ENCODE peak calls at places on chromosomes 11 and 22, in ten cellular contexts. U, Z, X, S, J, Y, D, N, W and C are unnamed samples.
A peak's percentile ranks its signal among the peaks of the same experiment; 100 is the strongest.

GRCh38 chr22:50034126-50035081 is 21.8 kb upstream of the IL17REL start:
- DNase-seq in W (no peak), N (no peak), X (no peak), Y (no peak), Z (no peak), J (no peak), D (no peak), U (no peak), S (no peak), C (peak; percentile 41)

GRCh38 chr11:75195164-75195962 is 44.5 kb downstream of the SLCO2B1 start:
- DNase-seq in N (no peak), W (no peak), S (no peak), J (no peak), X (no peak), Y (no peak), D (no peak), U (no peak), Z (peak; percentile 40), C (peak; percentile 85)

GRCh38 chr11:127390465-127390864 is 389.9 kb upstream of the KIRREL3 start:
- DNase-seq in X (no peak), N (no peak), D (no peak), W (no peak), S (no peak), U (no peak), Y (no peak), J (no peak), Z (no peak), C (no peak)

GRCh38 chr11:14500181-14500651 is 605 bp upstream of the COPB1 start:
- DNase-seq in N (no peak), D (peak; percentile 61), Z (no peak), J (peak; percentile 23), X (no peak), W (peak; percentile 25), S (no peak), U (no peak), Y (peak; percentile 59), C (peak; percentile 77)

GRCh38 chr11:62387381-62387780 is 31.5 kb upstream of the SCGB1A1 start:
- DNase-seq in W (no peak), X (peak; percentile 1), S (no peak), N (no peak), Z (no peak), U (no peak), J (no peak), D (no peak), Y (no peak), C (no peak)

GRCh38 chr11:28756977-28757376 is 648.8 kb downstream of the METTL15 start:
- DNase-seq in Z (no peak), J (no peak), W (peak; percentile 41), Y (no peak), N (no peak), S (no peak), U (no peak), X (no peak), D (peak; percentile 59), C (no peak)

GRCh38 chr22:26325641-26326040 is 103.4 kb upstream of the ASPHD2 start:
- DNase-seq in W (no peak), S (no peak), N (no peak), U (no peak), J (no peak), D (no peak), X (no peak), Z (no peak), Y (no peak), C (no peak)

GRCh38 chr11:125923012-125923579 is 18.8 kb downstream of the DDX25 start:
- DNase-seq in J (peak; percentile 26), W (peak; percentile 18), U (peak; percentile 67), X (peak; percentile 71), Z (peak; percentile 26), D (peak; percentile 67), Y (peak; percentile 65), S (peak; percentile 74), N (peak; percentile 72), C (no peak)

GRCh38 chr22:50481440-50482106 is at the start of gene ADM2:
- DNase-seq in X (peak; percentile 87), S (no peak), N (peak; percentile 65), J (peak; percentile 72), D (no peak), W (no peak), Y (peak; percentile 78), Z (no peak), U (peak; percentile 79), C (peak; percentile 47)

GRCh38 chr11:106625566-106625965 is 392.7 kb downstream of the GUCY1A2 start:
- DNase-seq in W (no peak), Z (no peak), X (no peak), Y (no peak), S (no peak), N (no peak), J (no peak), D (no peak), U (no peak), C (no peak)

GRCh38 chr22:39493759-39494158 is 8.3 kb upstream of the MIEF1 start:
- DNase-seq in U (no peak), J (no peak), D (no peak), N (no peak), Y (no peak), S (no peak), X (no peak), W (no peak), Z (no peak), C (no peak)

GRCh38 chr22:23565288-23565941 is 14.7 kb downstream of the IGLL1 start:
- DNase-seq in S (no peak), Y (no peak), N (no peak), J (no peak), X (peak; percentile 54), U (peak; percentile 65), Z (no peak), W (no peak), D (no peak), C (peak; percentile 24)

GRCh38 chr11:93330446-93330984 is at the start of gene DEUP1:
- DNase-seq in S (no peak), N (peak; percentile 80), D (no peak), X (peak; percentile 50), W (no peak), Y (no peak), Z (no peak), U (peak; percentile 55), J (peak; percentile 1), C (peak; percentile 67)

GRCh38 chr11:70586261-70587094 is 188.1 kb downstream of the CTTN start:
- DNase-seq in N (no peak), Y (no peak), J (no peak), U (no peak), X (no peak), D (no peak), Z (no peak), W (no peak), S (no peak), C (no peak)

GRCh38 chr22:43851058-43851978 is 11.0 kb downstream of the SULT4A1 start:
- DNase-seq in N (no peak), W (no peak), U (peak; percentile 25), S (no peak), D (no peak), Y (no peak), Z (no peak), J (no peak), X (no peak), C (peak; percentile 34)

GRCh38 chr22:23036684-23037428 is 33.5 kb upstream of the GNAZ start:
- DNase-seq in X (no peak), W (peak; percentile 11), N (no peak), Z (no peak), S (no peak), Y (no peak), D (no peak), J (no peak), U (no peak), C (no peak)

GRCh38 chr11:75334976-75335375 is 16.5 kb downstream of the ARRB1 start:
- DNase-seq in D (no peak), U (peak; percentile 81), S (no peak), X (peak; percentile 62), W (no peak), Y (no peak), J (no peak), N (no peak), Z (no peak), C (no peak)

GRCh38 chr11:75592699-75593098 is 30.6 kb downstream of the SERPINH1 start:
- DNase-seq in N (no peak), U (no peak), Y (no peak), S (peak; percentile 93), X (no peak), J (no peak), D (no peak), W (no peak), Z (no peak), C (no peak)

GRCh38 chr11:115168229-115168671 is 336.0 kb downstream of the CADM1 start:
- DNase-seq in S (peak; percentile 31), U (no peak), N (no peak), X (no peak), J (no peak), Y (no peak), W (no peak), D (peak; percentile 8), Z (no peak), C (no peak)

GRCh38 chr11:17528181-17528691 is 16.0 kb downstream of the USH1C start:
- DNase-seq in U (peak; percentile 76), Z (peak; percentile 42), Y (peak; percentile 60), X (peak; percentile 82), J (peak; percentile 47), W (no peak), N (peak; percentile 74), D (peak; percentile 56), S (no peak), C (no peak)

GRCh38 chr11:66683877-66684276 is 6.2 kb upstream of the RBM4B start:
- DNase-seq in Z (no peak), D (no peak), J (no peak), X (no peak), U (no peak), N (no peak), S (no peak), Y (no peak), W (no peak), C (peak; percentile 15)

GRCh38 chr22:30943368-30943767 is 25.2 kb downstream of the MORC2 start:
- DNase-seq in J (no peak), Z (no peak), W (no peak), N (no peak), D (no peak), Y (peak; percentile 78), U (no peak), X (no peak), S (no peak), C (no peak)

GRCh38 chr11:65491614-65492386 is 7.0 kb upstream of the MALAT1 start:
- DNase-seq in S (peak; percentile 85), D (no peak), J (no peak), W (peak; percentile 98), Y (no peak), X (peak; percentile 57), U (peak; percentile 82), N (no peak), Z (peak; percentile 51), C (peak; percentile 94)